ENCODE peak calls at places on chromosome 18, in eight cellular contexts. U, M, J, F, Y, Q, T and V are unnamed samples.

GRCh38 chr18:3623769-3624545 is 174.0 kb downstream of the TGIF1 start:
- DNase-seq in Y (peak; percentile 92), Q (peak; percentile 88), J (peak; percentile 84), T (peak; percentile 80), M (peak; percentile 61), F (no peak), U (peak; percentile 96), V (peak; percentile 46)

GRCh38 chr18:76357585-76358265 is 137.3 kb downstream of the ZNF516 start:
- DNase-seq in Q (no peak), T (no peak), F (no peak), J (no peak), Y (no peak), U (no peak), M (no peak), V (no peak)

GRCh38 chr18:31325051-31325450 is 7.1 kb downstream of the DSG1 start:
- DNase-seq in M (no peak), J (peak; percentile 78), F (no peak), Q (no peak), T (peak; percentile 18), Y (no peak), U (no peak), V (no peak)

GRCh38 chr18:33577688-33578370 is at the start of gene ASXL3:
- DNase-seq in Q (peak; percentile 20), Y (no peak), T (peak; percentile 37), M (peak; percentile 17), U (no peak), J (peak; percentile 45), F (no peak), V (peak; percentile 6)

GRCh38 chr18:44742741-44743311 is 62.1 kb downstream of the SETBP1 start:
- DNase-seq in M (no peak), T (peak; percentile 59), Q (no peak), F (no peak), Y (no peak), U (no peak), J (no peak), V (peak; percentile 70)

GRCh38 chr18:46155652-46156051 is 51.5 kb downstream of the HAUS1 start:
- DNase-seq in U (no peak), M (no peak), T (no peak), Y (no peak), Q (no peak), J (no peak), F (no peak), V (no peak)

GRCh38 chr18:28960146-28960545 is 783.2 kb upstream of the CDH2 start:
- DNase-seq in U (no peak), Q (no peak), F (no peak), Y (no peak), J (peak; percentile 71), M (no peak), T (no peak), V (no peak)

GRCh38 chr18:79863946-79864725 is 66.4 kb downstream of the KCNG2 start:
- DNase-seq in F (no peak), Y (no peak), J (no peak), M (no peak), U (no peak), T (no peak), Q (no peak), V (no peak)

GRCh38 chr18:9619545-9619944 is 5.2 kb upstream of the PPP4R1 start:
- DNase-seq in J (peak; percentile 86), F (no peak), Y (no peak), U (no peak), Q (peak; percentile 55), M (no peak), T (no peak), V (no peak)

GRCh38 chr18:37662099-37662498 is 96.5 kb upstream of the CELF4 start:
- DNase-seq in U (no peak), Y (no peak), F (no peak), Q (no peak), T (no peak), J (no peak), M (peak; percentile 2), V (no peak)

GRCh38 chr18:69469444-69469919 is 68.8 kb downstream of the DOK6 start:
- DNase-seq in T (no peak), Q (peak; percentile 55), J (no peak), F (peak; percentile 89), U (peak; percentile 45), Y (no peak), M (no peak), V (peak; percentile 44)

GRCh38 chr18:79062806-79063205 is 6.4 kb upstream of the ATP9B start:
- DNase-seq in J (no peak), M (peak; percentile 91), Y (peak; percentile 77), F (no peak), Q (no peak), T (no peak), U (no peak), V (no peak)

GRCh38 chr18:29512761-29513160 is 1335.8 kb upstream of the CDH2 start:
- DNase-seq in U (no peak), J (no peak), Q (no peak), Y (no peak), T (no peak), F (no peak), M (no peak), V (no peak)

GRCh38 chr18:29311580-29311979 is 1134.7 kb upstream of the CDH2 start:
- DNase-seq in U (no peak), Q (no peak), J (no peak), M (no peak), T (no peak), Y (no peak), F (no peak), V (no peak)

GRCh38 chr18:43780782-43781340 is 503.6 kb upstream of the SYT4 start:
- DNase-seq in M (no peak), Q (peak; percentile 18), U (no peak), J (no peak), F (no peak), T (no peak), Y (no peak), V (no peak)

GRCh38 chr18:27763936-27764335 is 413.0 kb downstream of the CDH2 start:
- DNase-seq in Y (no peak), J (no peak), Q (no peak), T (no peak), F (no peak), M (no peak), U (no peak), V (no peak)

GRCh38 chr18:39648616-39649015 is 2083.0 kb upstream of the CELF4 start:
- DNase-seq in T (no peak), M (no peak), F (no peak), Q (no peak), U (no peak), J (no peak), Y (no peak), V (no peak)

DNA sequence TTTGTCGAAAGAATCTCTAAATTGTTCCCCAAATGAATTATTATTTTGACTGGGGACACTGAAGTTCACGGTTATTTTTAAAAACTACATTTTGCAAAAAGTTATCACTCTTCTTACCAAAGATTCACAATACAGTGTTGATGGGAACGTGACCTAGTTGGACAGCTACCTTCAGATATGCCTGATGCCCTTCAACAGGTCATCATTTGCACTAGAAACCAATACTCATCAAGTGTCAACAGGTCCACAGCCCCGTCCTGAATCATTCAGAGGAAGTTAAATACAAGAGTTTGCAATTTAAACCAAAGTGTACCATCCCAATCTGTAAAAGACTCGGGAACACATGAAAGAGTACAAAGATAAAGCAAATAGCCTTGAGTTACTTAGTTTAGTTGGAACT is 28.3 kb downstream of the BCL2 start:
- DNase-seq in J (no peak), U (no peak), T (no peak), Q (no peak), F (no peak), M (no peak), Y (no peak), V (no peak)
- H3K36me3 ChIP-seq in J (no peaks in the 10 kb centered on the region), U (no peaks in the 10 kb centered on the region), T (no peaks in the 10 kb centered on the region), Q (no peaks in the 10 kb centered on the region), F (peaks cover 22% of the 10 kb centered on the region), M (no peaks in the 10 kb centered on the region), Y (no peaks in the 10 kb centered on the region), V (no peaks in the 10 kb centered on the region)

DNA sequence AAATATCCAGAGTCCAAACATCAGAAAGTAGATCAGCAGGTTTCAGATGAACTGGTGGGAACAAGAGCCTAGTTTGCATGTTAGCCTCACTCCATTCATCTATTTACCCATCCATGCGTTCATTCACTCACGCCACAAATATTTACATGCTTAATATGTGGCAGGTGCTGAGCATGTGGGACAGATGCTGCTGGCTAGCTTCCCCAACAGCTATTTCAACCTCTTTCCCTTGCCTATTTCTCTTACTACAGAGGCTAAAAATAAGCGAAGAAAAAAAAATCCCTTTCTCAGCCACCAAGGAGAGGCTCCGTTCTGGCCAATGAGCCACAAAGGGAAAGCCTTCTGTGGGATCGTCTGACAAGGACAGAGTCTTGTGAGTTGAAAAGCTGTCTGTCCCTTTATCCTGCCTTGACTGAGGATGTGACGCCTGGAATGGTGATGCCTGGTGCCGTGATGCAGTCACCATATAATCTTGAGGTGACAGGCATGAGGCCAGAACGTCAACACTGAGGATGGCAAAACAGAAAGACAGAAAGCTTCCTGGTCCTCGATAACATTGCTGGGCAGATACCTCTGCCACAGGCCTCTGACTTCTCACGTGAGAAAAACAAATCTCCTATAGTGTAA is 78.2 kb downstream of the KCTD1 start:
- DNase-seq in Y (no peak), U (no peak), Q (no peak), F (no peak), T (no peak), M (no peak), J (no peak), V (no peak)
- H3K36me3 ChIP-seq in Y (peaks cover 35% of the 10 kb centered on the region), U (no peaks in the 10 kb centered on the region), Q (no peaks in the 10 kb centered on the region), F (no peaks in the 10 kb centered on the region), T (peaks cover 9% of the 10 kb centered on the region), M (no peaks in the 10 kb centered on the region), J (no peaks in the 10 kb centered on the region), V (no peaks in the 10 kb centered on the region)

GRCh38 chr18:6947328-6948030 is 170.1 kb downstream of the LAMA1 start:
- DNase-seq in F (no peak), J (no peak), Q (no peak), M (no peak), Y (no peak), T (no peak), U (no peak), V (no peak)
- H3K36me3 ChIP-seq in F (no peaks in the 10 kb centered on the region), J (no peaks in the 10 kb centered on the region), Q (no peaks in the 10 kb centered on the region), M (no peaks in the 10 kb centered on the region), Y (no peaks in the 10 kb centered on the region), T (no peaks in the 10 kb centered on the region), U (no peaks in the 10 kb centered on the region), V (no peaks in the 10 kb centered on the region)

GRCh38 chr18:24128700-24129099 is 10.2 kb upstream of the CABYR start:
- DNase-seq in M (no peak), F (no peak), Q (no peak), U (no peak), J (no peak), T (no peak), Y (no peak), V (no peak)

GRCh38 chr18:24127735-24128134 is 11.1 kb upstream of the CABYR start:
- DNase-seq in J (no peak), T (no peak), U (no peak), M (no peak), Y (no peak), F (no peak), Q (no peak), V (no peak)

GRCh38 chr18:24126155-24126947 is 12.5 kb upstream of the CABYR start:
- DNase-seq in T (no peak), Y (no peak), J (no peak), F (no peak), M (no peak), Q (no peak), U (no peak), V (no peak)

DNA sequence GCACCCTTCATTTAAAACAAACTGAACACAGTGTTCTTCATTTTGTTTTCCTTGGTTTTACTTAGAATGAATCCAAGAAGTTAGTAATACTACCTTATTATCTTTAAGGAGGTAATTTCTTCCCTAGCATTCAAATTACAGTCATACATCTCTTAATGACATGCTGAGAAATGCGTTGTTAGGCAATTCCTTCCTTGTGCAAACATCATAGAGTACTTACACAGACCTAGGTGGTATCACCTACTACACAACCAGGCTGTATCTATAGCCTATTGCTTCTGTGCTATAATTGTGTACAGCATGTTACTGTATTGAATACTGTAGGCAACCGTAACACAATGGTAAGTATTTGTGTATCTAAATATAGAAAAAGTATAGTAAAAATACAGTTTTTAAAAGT is 8.4 kb upstream of the CABYR start:
- DNase-seq in U (no peak), T (no peak), M (no peak), J (no peak), F (no peak), Q (no peak), Y (no peak), V (no peak)
- H3K36me3 ChIP-seq in U (peaks cover 11% of the 10 kb centered on the region), T (peaks cover 36% of the 10 kb centered on the region), M (no peaks in the 10 kb centered on the region), J (no peaks in the 10 kb centered on the region), F (no peaks in the 10 kb centered on the region), Q (peaks cover 12% of the 10 kb centered on the region), Y (peaks cover 4% of the 10 kb centered on the region), V (no peaks in the 10 kb centered on the region)